ENCODE peak calls at places on chromosomes 12 and 14, in seven cellular contexts. V is mammary epithelial cell, X is H9, C is astrocyte, J is IMR-90, R is endodermal cell, G is fibroblast of lung. N is an unnamed sample.

GRCh38 chr14:74882103-74882920 is 596 bp downstream of the DLST start:
- DNase-seq in V (peak), X (no peak), C (peak), J (peak), R (no peak), G (peak), N (no peak)

GRCh38 chr12:20154060-20154459 is 214.3 kb upstream of the PDE3A start:
- DNase-seq in V (no peak), X (no peak), C (peak), J (peak), R (no peak), G (peak), N (no peak)

GRCh38 chr12:114508529-114509129 is 102.7 kb upstream of the TBX5 start:
- DNase-seq in V (peak), X (peak), C (peak), J (peak), R (peak), G (peak), N (no peak)

GRCh38 chr12:115305867-115306266 is 621.9 kb upstream of the TBX3 start:
- DNase-seq in V (no peak), X (no peak), C (no peak), J (no peak), R (no peak), G (no peak), N (no peak)

GRCh38 chr12:28500373-28501024 is 310.2 kb downstream of the CCDC91 start:
- DNase-seq in V (no peak), X (no peak), C (peak), J (peak), R (no peak), G (peak), N (no peak)

GRCh38 chr12:3530548-3530947 is 39.5 kb downstream of the PRMT8 start:
- DNase-seq in V (no peak), X (no peak), C (no peak), J (no peak), R (no peak), G (no peak), N (no peak)

GRCh38 chr12:14284189-14284722 is 81.2 kb upstream of the ATF7IP start:
- DNase-seq in V (no peak), X (peak), C (no peak), J (peak), R (peak), G (no peak), N (peak)

GRCh38 chr14:23347406-23348296 is 5.0 kb downstream of the SLC22A17 start:
- DNase-seq in V (no peak), X (no peak), C (no peak), J (no peak), R (peak), G (no peak), N (no peak)

GRCh38 chr12:94100254-94100653 is 48.1 kb upstream of the PLXNC1 start:
- DNase-seq in V (peak), X (no peak), C (peak), J (peak), R (peak), G (peak), N (no peak)

GRCh38 chr14:103058209-103059055 is 1.1 kb upstream of the CDC42BPB start:
- DNase-seq in V (no peak), X (no peak), C (no peak), J (peak), R (no peak), G (no peak), N (peak)

GRCh38 chr12:132717531-132718387 is 7.1 kb downstream of the PGAM5 start:
- DNase-seq in V (no peak), X (no peak), C (no peak), J (no peak), R (peak), G (no peak), N (no peak)

GRCh38 chr12:132614029-132614428 is 3.6 kb upstream of the LRCOL1 start:
- DNase-seq in V (no peak), X (no peak), C (no peak), J (no peak), R (no peak), G (no peak), N (no peak)

GRCh38 chr12:62917066-62917465 is 17.9 kb downstream of the PPM1H start:
- DNase-seq in V (no peak), X (no peak), C (no peak), J (no peak), R (peak), G (no peak), N (no peak)

DNA sequence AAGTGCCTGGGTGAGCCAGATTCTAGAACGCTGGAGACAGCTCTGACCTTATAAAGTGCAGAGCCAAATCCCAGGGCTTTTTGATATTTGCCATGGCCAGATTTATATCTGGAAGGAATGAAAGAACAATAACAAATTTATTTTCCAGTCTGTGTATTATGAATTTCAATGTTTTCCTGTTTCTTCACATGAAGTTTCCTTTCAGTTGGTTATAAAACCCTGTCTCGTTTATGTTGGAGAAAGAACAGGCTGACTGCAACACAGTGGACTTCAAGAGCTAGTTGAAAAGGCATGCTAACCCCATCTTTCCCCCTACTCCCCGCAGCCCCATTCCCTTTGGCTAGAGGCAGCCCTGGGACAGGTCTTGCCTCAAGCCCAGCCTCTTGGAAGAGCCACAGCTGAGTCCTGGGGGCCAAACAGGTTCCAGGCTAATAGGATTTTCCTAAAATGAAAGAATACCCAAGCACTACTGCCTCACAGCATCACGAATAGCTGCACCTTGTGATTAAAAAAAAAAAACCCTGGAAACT is 1.7 kb downstream of the FBLN5 start:
- DNase-seq in V (no peak), X (no peak), C (no peak), J (no peak), R (no peak), G (no peak), N (no peak)
- H3K27ac ChIP-seq in V (no peak), X (no peak), C (no peak), J (peak), R (no peak), G (peak), N (no peak)

DNA sequence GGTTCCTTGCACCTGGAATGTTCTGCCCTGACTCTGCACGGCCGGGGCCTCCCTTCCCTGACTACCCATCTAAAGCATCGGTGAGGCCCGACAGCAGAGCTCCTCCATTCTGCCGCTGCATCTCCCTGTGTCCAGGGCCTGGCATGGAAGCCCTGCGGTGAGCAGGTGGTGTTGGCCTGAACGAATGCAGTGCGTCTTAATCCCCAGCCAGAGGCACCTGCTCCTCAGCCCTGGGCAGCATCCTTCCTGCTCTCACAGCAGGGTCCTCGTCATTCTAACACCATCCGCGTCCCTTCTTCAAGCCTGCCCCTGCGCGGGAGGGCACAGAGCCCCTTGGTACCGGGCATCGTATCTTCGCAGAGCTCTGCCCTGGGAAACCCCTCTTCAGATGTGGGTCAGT is 15.4 kb downstream of the BEGAIN start:
- DNase-seq in V (no peak), X (no peak), C (no peak), J (no peak), R (no peak), G (no peak), N (no peak)
- H3K9ac ChIP-seq in V (no peak), X (no peak), C (no peak), J (no peak), R (no peak), G (no peak), N (no peak)

GRCh38 chr14:97388408-97388807 is 591.2 kb downstream of the VRK1 start:
- DNase-seq in V (no peak), X (peak), C (no peak), J (no peak), R (peak), G (no peak), N (no peak)

GRCh38 chr14:97387252-97387882 is 590.2 kb downstream of the VRK1 start:
- DNase-seq in V (no peak), X (no peak), C (no peak), J (no peak), R (no peak), G (no peak), N (no peak)

GRCh38 chr14:97395068-97395467 is 597.9 kb downstream of the VRK1 start:
- DNase-seq in V (no peak), X (no peak), C (no peak), J (no peak), R (no peak), G (no peak), N (no peak)

GRCh38 chr14:97390031-97390729 is 593.0 kb downstream of the VRK1 start:
- DNase-seq in V (no peak), X (no peak), C (no peak), J (no peak), R (no peak), G (no peak), N (no peak)

DNA sequence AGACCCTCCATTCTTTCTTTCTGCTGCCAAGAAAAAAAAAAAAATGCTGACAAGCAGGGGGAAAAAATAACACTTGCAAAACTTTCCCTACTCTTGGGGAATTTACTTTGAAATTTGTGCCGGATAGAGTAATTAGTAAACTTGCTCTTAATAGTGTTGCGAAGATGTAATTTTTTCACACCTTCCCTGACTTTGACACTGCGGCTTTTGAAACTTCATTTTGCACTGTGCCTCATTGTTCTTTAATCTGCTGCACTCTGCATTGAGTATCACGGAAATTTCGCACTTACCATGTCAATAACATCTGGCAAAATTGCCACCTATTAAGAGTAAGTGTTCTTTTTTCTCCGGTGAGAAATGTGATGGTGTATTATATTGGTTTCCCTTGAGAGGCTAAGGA is 596.1 kb downstream of the VRK1 start:
- DNase-seq in V (no peak), X (no peak), C (no peak), J (no peak), R (no peak), G (no peak), N (no peak)
- TF ChIP-seq CTCF in V (no peak), X (no peak), C (no peak), J (no peak), R (no peak), G (no peak), N (no peak)

GRCh38 chr12:108821407-108822397 is 35.7 kb downstream of the SSH1 start:
- DNase-seq in V (peak), X (no peak), C (peak), J (peak), R (no peak), G (peak), N (no peak)
- H3K27ac ChIP-seq in V (peak), X (no peak), C (peak), J (peak), R (no peak), G (peak), N (peak)

GRCh38 chr12:104435765-104436164 is 21.0 kb upstream of the CHST11 start:
- DNase-seq in V (no peak), X (no peak), C (no peak), J (no peak), R (no peak), G (no peak), N (no peak)

GRCh38 chr12:104439137-104439536 is 17.6 kb upstream of the CHST11 start:
- DNase-seq in V (no peak), X (no peak), C (no peak), J (no peak), R (no peak), G (no peak), N (no peak)

GRCh38 chr12:104438134-104438533 is 18.6 kb upstream of the CHST11 start:
- DNase-seq in V (no peak), X (no peak), C (no peak), J (no peak), R (no peak), G (no peak), N (no peak)

GRCh38 chr12:104435175-104435574 is 21.6 kb upstream of the CHST11 start:
- DNase-seq in V (no peak), X (no peak), C (no peak), J (no peak), R (no peak), G (no peak), N (no peak)

DNA sequence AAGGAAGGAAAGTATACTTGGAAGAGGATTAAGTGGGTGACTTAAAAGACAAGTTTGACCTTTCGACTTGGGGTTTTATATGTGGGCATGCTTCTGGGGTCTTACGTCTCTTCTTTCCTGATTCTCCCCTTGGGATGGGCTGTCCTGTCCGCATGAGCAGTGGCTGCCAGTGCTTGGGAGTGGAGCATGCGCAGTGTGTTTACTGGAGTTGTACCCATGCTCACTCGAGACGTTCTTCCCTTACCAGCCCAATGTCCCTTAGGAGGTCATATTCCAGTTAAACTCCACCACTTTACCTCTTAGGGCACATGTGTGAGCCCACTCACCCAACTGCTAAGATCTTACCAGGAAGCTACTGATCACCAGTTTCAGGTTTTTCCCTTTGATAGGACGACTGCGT is 20.0 kb upstream of the CHST11 start:
- DNase-seq in V (no peak), X (no peak), C (no peak), J (no peak), R (peak), G (no peak), N (no peak)
- H3K9ac ChIP-seq in V (no peak), X (no peak), C (no peak), J (no peak), R (no peak), G (no peak), N (no peak)